ENCODE peak calls at places on chromosomes 5 and 9, in six cellular contexts. W is head of caudate nucleus, C is IMR-90, T is EH, L is SW480, F is mesendoderm. I is an unnamed sample.

GRCh38 chr9:36521148-36521547 is 51.5 kb upstream of the MELK start:
- DNase-seq in W (no peak), C (no peak), T (no peak), L (no peak), F (no peak), I (no peak)

GRCh38 chr9:71909887-71910601 is 949 bp downstream of the ABHD17B start:
- DNase-seq in W (peak), C (peak), T (peak), L (peak), F (peak), I (peak)

GRCh38 chr9:79662553-79662956 is 90.8 kb downstream of the TLE4 start:
- DNase-seq in W (no peak), C (no peak), T (peak), L (no peak), F (peak), I (peak)

GRCh38 chr5:172110921-172111873 is 76.8 kb downstream of the STK10 start:
- DNase-seq in W (no peak), C (peak), T (peak), L (peak), F (no peak), I (peak)

GRCh38 chr5:124394700-124395099 is 351.7 kb downstream of the ZNF608 start:
- DNase-seq in W (peak), C (no peak), T (no peak), L (no peak), F (no peak), I (no peak)

GRCh38 chr5:157189223-157189622 is 8.6 kb downstream of the ITK start:
- DNase-seq in W (no peak), C (no peak), T (no peak), L (no peak), F (no peak), I (no peak)

GRCh38 chr5:150162142-150162513 is 4.5 kb upstream of the CDX1 start:
- DNase-seq in W (no peak), C (no peak), T (peak), L (no peak), F (no peak), I (no peak)

GRCh38 chr5:174300941-174301761 is 255.6 kb downstream of the NSG2 start:
- DNase-seq in W (no peak), C (no peak), T (no peak), L (no peak), F (peak), I (no peak)

GRCh38 chr5:1268666-1269065 is 26.2 kb downstream of the TERT start:
- DNase-seq in W (no peak), C (no peak), T (no peak), L (peak), F (no peak), I (peak)

GRCh38 chr5:40547994-40548575 is 131.6 kb upstream of the PTGER4 start:
- DNase-seq in W (no peak), C (no peak), T (no peak), L (no peak), F (no peak), I (no peak)

GRCh38 chr5:65760504-65761275 is 38.7 kb downstream of the NLN start:
- DNase-seq in W (peak), C (peak), T (peak), L (no peak), F (no peak), I (peak)

GRCh38 chr9:111037744-111038335 is 430 bp downstream of the LPAR1 start:
- DNase-seq in W (peak), C (peak), T (peak), L (peak), F (peak), I (no peak)

GRCh38 chr5:14534773-14535172 is 46.8 kb upstream of the OTULINL start:
- DNase-seq in W (no peak), C (no peak), T (no peak), L (no peak), F (peak), I (no peak)

GRCh38 chr9:70510157-70510770 is 95.8 kb upstream of the KLF9 start:
- DNase-seq in W (peak), C (no peak), T (peak), L (peak), F (peak), I (no peak)

GRCh38 chr5:120544043-120544442 is 79.9 kb downstream of the PRR16 start:
- DNase-seq in W (no peak), C (peak), T (peak), L (no peak), F (no peak), I (no peak)

GRCh38 chr9:133406480-133407307 is 11.1 kb downstream of the REXO4 start:
- DNase-seq in W (peak), C (peak), T (peak), L (peak), F (peak), I (peak)

GRCh38 chr9:71608021-71608420 is 160.3 kb downstream of the CEMIP2 start:
- DNase-seq in W (no peak), C (no peak), T (peak), L (no peak), F (no peak), I (no peak)

GRCh38 chr5:55533806-55534435 is 843 bp downstream of the PLPP1 start:
- DNase-seq in W (no peak), C (peak), T (peak), L (peak), F (peak), I (no peak)

GRCh38 chr9:101148344-101148743 is 119.8 kb downstream of the PLPPR1 start:
- DNase-seq in W (no peak), C (no peak), T (no peak), L (no peak), F (peak), I (no peak)

GRCh38 chr5:155082401-155082800 is 68.8 kb downstream of the KIF4B start:
- DNase-seq in W (no peak), C (peak), T (peak), L (peak), F (peak), I (no peak)

GRCh38 chr5:132225165-132226032 is 2.3 kb downstream of the P4HA2 start:
- DNase-seq in W (peak), C (peak), T (peak), L (peak), F (no peak), I (peak)

GRCh38 chr9:102479191-102479590 is 515.9 kb upstream of the CYLC2 start:
- DNase-seq in W (no peak), C (no peak), T (no peak), L (no peak), F (no peak), I (no peak)

GRCh38 chr9:69865986-69866385 is 45.4 kb downstream of the CFAP95 start:
- DNase-seq in W (no peak), C (peak), T (no peak), L (no peak), F (no peak), I (no peak)

GRCh38 chr9:127336708-127337352 is 60.1 kb upstream of the SLC2A8 start:
- DNase-seq in W (peak), C (peak), T (peak), L (peak), F (peak), I (no peak)

GRCh38 chr5:125894383-125894782 is 528.8 kb upstream of the GRAMD2B start:
- DNase-seq in W (no peak), C (no peak), T (no peak), L (no peak), F (no peak), I (no peak)

GRCh38 chr5:134846641-134846960 is 833 bp downstream of the C5orf24 start:
- DNase-seq in W (no peak), C (no peak), T (peak), L (peak), F (peak), I (no peak)

I was measured in CD4-positive, alpha-beta memory T cell.